ENCODE peak calls at places on chromosomes 3 and 15, in six cellular contexts. T is dermis microvascular lymphatic vessel endothelial cell; E is EL; R is germinal center; K is activated naive CD4-positive, alpha-beta T cell treated with anti-CD3 and anti-CD28 coated beads, Interleukin-2, amount 50 U/mL, for 16 hours; A is activated T-cell treated with anti-CD3 and anti-CD28 coated beads for 1 hour. Y is an unnamed sample.

GRCh38 chr3:86937306-86937791 is 53.6 kb downstream of the VGLL3 start:
- DNase-seq in K (no peak), E (peak), A (no peak), T (no peak), R (no peak), Y (no peak)

GRCh38 chr3:107488942-107489341 is 33.8 kb upstream of the BBX start:
- DNase-seq in R (no peak), E (no peak), T (no peak), K (no peak), A (no peak), Y (no peak)

GRCh38 chr3:152737021-152737908 is 97.7 kb upstream of the P2RY1 start:
- DNase-seq in K (no peak), E (peak), R (no peak), A (no peak), T (no peak), Y (no peak)

GRCh38 chr3:14206548-14207177 is 28.0 kb downstream of the LSM3 start:
- DNase-seq in A (no peak), K (no peak), E (no peak), T (no peak), R (no peak), Y (no peak)

GRCh38 chr15:94655249-94655648 is 423.9 kb downstream of the MCTP2 start:
- DNase-seq in E (no peak), K (no peak), T (no peak), A (no peak), R (no peak), Y (no peak)

GRCh38 chr15:70505411-70505919 is 257.9 kb downstream of the UACA start:
- DNase-seq in K (no peak), A (no peak), E (peak), R (no peak), T (no peak), Y (no peak)

GRCh38 chr15:89018235-89018634 is 70.0 kb upstream of the ABHD2 start:
- DNase-seq in R (no peak), K (no peak), A (no peak), E (no peak), T (no peak), Y (no peak)

GRCh38 chr3:95565502-95565901 is 1248.9 kb upstream of the EPHA6 start:
- DNase-seq in R (no peak), K (no peak), A (no peak), T (no peak), E (no peak), Y (no peak)

GRCh38 chr3:102444101-102444500 is 9.3 kb downstream of the ZPLD1 start:
- DNase-seq in E (no peak), T (no peak), R (no peak), A (no peak), K (no peak), Y (no peak)